ENCODE peak calls at places on chromosomes 7 and 10, in eight cellular contexts. F is Ammon's horn; D is endothelial cell; O is stimulated activated CD8-positive, alpha-beta memory T cell treated with anti-CD3 and anti-CD28 coated beads, Interleukin-2, amount 100 ng/mL, for 48 hours; R is effector CD4-positive, alpha-beta T cell; C is cardiac muscle cell; I is activated effector memory CD4-positive, alpha-beta T cell treated with anti-CD3 and anti-CD28 coated beads, Interleukin-2, amount 50 U/mL, for 16 hours; Q is NCI-H187. H is an unnamed sample.

GRCh38 chr10:85936180-85936579 is 430.4 kb downstream of the GRID1 start:
- DNase-seq in F (peak), D (no peak), O (no peak), R (no peak), C (no peak), I (no peak), Q (no peak), H (no peak)

GRCh38 chr7:55194522-55194921 is 170.6 kb upstream of the LANCL2 start:
- DNase-seq in F (no peak), D (no peak), O (no peak), R (no peak), C (no peak), I (no peak), Q (no peak), H (no peak)

GRCh38 chr10:124342136-124342820 is 76.4 kb downstream of the OAT start:
- DNase-seq in F (no peak), D (no peak), O (no peak), R (no peak), C (no peak), I (peak), Q (no peak), H (no peak)

GRCh38 chr7:98307971-98308466 is 26.5 kb downstream of the BRI3 start:
- DNase-seq in F (no peak), D (no peak), O (no peak), R (no peak), C (no peak), I (no peak), Q (no peak), H (no peak)

GRCh38 chr7:6462094-6462493 is 14.3 kb upstream of the DAGLB start:
- DNase-seq in F (no peak), D (no peak), O (no peak), R (no peak), C (no peak), I (no peak), Q (no peak), H (no peak)

GRCh38 chr7:100827330-100828226 is at the start of gene EPHB4:
- DNase-seq in F (no peak), D (peak), O (no peak), R (no peak), C (peak), I (no peak), Q (no peak), H (no peak)

GRCh38 chr7:70634610-70635068 is 497.3 kb upstream of the GALNT17 start:
- DNase-seq in F (no peak), D (no peak), O (no peak), R (no peak), C (peak), I (no peak), Q (no peak), H (no peak)

GRCh38 chr7:100247152-100247757 is 27.5 kb downstream of the PVRIG start:
- DNase-seq in F (no peak), D (peak), O (no peak), R (no peak), C (peak), I (no peak), Q (peak), H (peak)

GRCh38 chr10:66803174-66803573 is 122.7 kb upstream of the LRRTM3 start:
- DNase-seq in F (no peak), D (no peak), O (no peak), R (no peak), C (no peak), I (no peak), Q (no peak), H (no peak)

GRCh38 chr7:14825909-14826308 is 76.6 kb downstream of the DGKB start:
- DNase-seq in F (no peak), D (no peak), O (no peak), R (no peak), C (no peak), I (no peak), Q (no peak), H (no peak)

GRCh38 chr7:837001-837400 is 4.7 kb downstream of the SUN1 start:
- DNase-seq in F (no peak), D (no peak), O (no peak), R (no peak), C (no peak), I (no peak), Q (no peak), H (no peak)

GRCh38 chr10:132447446-132448247 is 50.6 kb downstream of the PWWP2B start:
- DNase-seq in F (no peak), D (no peak), O (peak), R (peak), C (peak), I (peak), Q (no peak), H (no peak)

GRCh38 chr7:7820409-7820808 is 102.0 kb upstream of the RPA3 start:
- DNase-seq in F (no peak), D (no peak), O (no peak), R (no peak), C (no peak), I (no peak), Q (no peak), H (no peak)

GRCh38 chr7:87220734-87221215 is 1.2 kb upstream of the TMEM243 start:
- DNase-seq in F (peak), D (no peak), O (no peak), R (no peak), C (peak), I (no peak), Q (peak), H (peak)

GRCh38 chr10:72309290-72310240 is 35.8 kb downstream of the DDIT4 start:
- DNase-seq in F (peak), D (no peak), O (no peak), R (no peak), C (peak), I (no peak), Q (no peak), H (no peak)

GRCh38 chr10:71339796-71340589 is 20.9 kb downstream of the SLC29A3 start:
- DNase-seq in F (no peak), D (no peak), O (no peak), R (no peak), C (no peak), I (no peak), Q (no peak), H (no peak)

GRCh38 chr10:128337860-128338378 is 211.7 kb upstream of the MKI67 start:
- DNase-seq in F (no peak), D (no peak), O (no peak), R (no peak), C (no peak), I (no peak), Q (no peak), H (no peak)

GRCh38 chr7:31791881-31792280 is 104.9 kb downstream of the PPP1R17 start:
- DNase-seq in F (no peak), D (no peak), O (no peak), R (no peak), C (no peak), I (no peak), Q (no peak), H (no peak)

GRCh38 chr10:132465193-132465888 is 68.3 kb downstream of the PWWP2B start:
- DNase-seq in F (no peak), D (no peak), O (no peak), R (no peak), C (no peak), I (no peak), Q (no peak), H (no peak)

GRCh38 chr7:59986-60675 is 132.2 kb upstream of the FAM20C start:
- DNase-seq in F (no peak), D (no peak), O (no peak), R (no peak), C (no peak), I (no peak), Q (no peak), H (no peak)

GRCh38 chr10:124534821-124535601 is 73.4 kb downstream of the LHPP start:
- DNase-seq in F (no peak), D (no peak), O (no peak), R (no peak), C (no peak), I (no peak), Q (no peak), H (no peak)